ENCODE peak calls at places on chromosome 9, in nine cellular contexts. P, L, O, Z, U, D, E, X and B are unnamed samples.

GRCh38 chr9:94692601-94693000 is 33.9 kb upstream of the AOPEP start:
- DNase-seq in E (no peak), L (no peak), X (no peak), O (no peak), P (no peak), Z (no peak), U (peak; percentile 33), D (no peak), B (no peak)

GRCh38 chr9:22683393-22684075 is 236.9 kb downstream of the DMRTA1 start:
- DNase-seq in O (peak; percentile 17), L (peak; percentile 4), U (no peak), X (no peak), D (peak; percentile 13), E (no peak), Z (no peak), P (no peak), B (no peak)

GRCh38 chr9:13823021-13823420 is 490.9 kb downstream of the NFIB start:
- DNase-seq in O (peak; percentile 50), E (no peak), U (no peak), X (no peak), Z (no peak), L (no peak), P (no peak), D (peak; percentile 49), B (no peak)

GRCh38 chr9:111795557-111795839 is 761 bp upstream of the SHOC1 start:
- DNase-seq in P (no peak), Z (no peak), E (no peak), D (no peak), X (no peak), L (no peak), U (no peak), O (no peak), B (no peak)

GRCh38 chr9:6598249-6598725 is 47.2 kb downstream of the GLDC start:
- DNase-seq in Z (no peak), D (no peak), L (no peak), X (no peak), U (no peak), E (no peak), O (no peak), P (no peak), B (no peak)

GRCh38 chr9:123424552-123425225 is 68.7 kb downstream of the CRB2 start:
- DNase-seq in X (no peak), P (no peak), L (no peak), D (no peak), U (no peak), E (no peak), O (no peak), Z (no peak), B (no peak)

GRCh38 chr9:115883467-115884329 is 269.9 kb upstream of the PAPPA start:
- DNase-seq in L (no peak), Z (no peak), U (peak; percentile 60), O (peak; percentile 80), E (peak; percentile 47), X (no peak), D (peak; percentile 81), P (no peak), B (no peak)

GRCh38 chr9:105073147-105073546 is 145.2 kb upstream of the ABCA1 start:
- DNase-seq in E (no peak), P (no peak), Z (no peak), O (peak; percentile 36), X (no peak), L (no peak), D (no peak), U (no peak), B (no peak)

GRCh38 chr9:73200694-73201432 is 49.2 kb downstream of the ANXA1 start:
- DNase-seq in L (no peak), O (peak; percentile 62), P (no peak), Z (no peak), D (peak; percentile 63), X (no peak), E (peak; percentile 63), U (no peak), B (peak; percentile 28)

GRCh38 chr9:73583590-73583989 is 431.9 kb downstream of the ANXA1 start:
- DNase-seq in X (no peak), L (no peak), E (no peak), O (no peak), P (no peak), U (no peak), Z (no peak), D (peak; percentile 10), B (no peak)

GRCh38 chr9:14198544-14199510 is 115.1 kb downstream of the NFIB start:
- DNase-seq in E (no peak), P (no peak), U (no peak), X (peak; percentile 79), Z (no peak), L (peak; percentile 78), O (peak; percentile 71), D (peak; percentile 43), B (no peak)

GRCh38 chr9:91157891-91158660 is 203.6 kb downstream of the AUH start:
- DNase-seq in Z (no peak), L (no peak), P (no peak), D (no peak), U (no peak), O (no peak), E (no peak), X (no peak), B (no peak)

GRCh38 chr9:129587487-129588262 is 33.2 kb downstream of the C9orf50 start:
- DNase-seq in U (no peak), E (no peak), L (peak; percentile 38), O (no peak), D (no peak), Z (no peak), X (no peak), P (no peak), B (no peak)

DNA sequence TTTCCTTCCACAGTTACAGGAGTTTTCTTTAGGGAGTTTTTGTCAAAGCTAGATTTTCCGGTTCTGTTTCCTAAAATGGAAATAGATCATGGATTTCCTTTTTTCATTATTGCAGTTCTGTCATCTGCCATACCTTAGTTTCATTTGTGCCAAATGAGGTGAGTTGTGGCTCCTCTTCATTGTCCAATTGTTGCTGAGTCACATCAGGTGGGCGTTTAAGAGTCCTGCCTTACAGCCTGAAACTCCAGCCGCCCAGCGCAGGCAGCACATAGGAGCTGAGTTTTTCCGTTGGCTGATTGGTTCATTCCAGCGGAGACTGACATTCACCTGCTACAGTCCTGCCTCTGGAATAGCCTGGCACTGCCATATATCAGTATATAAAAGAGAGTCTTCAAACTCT is 14.1 kb downstream of the SLC25A25 start:
- DNase-seq in O (no peak), Z (no peak), D (peak; percentile 18), E (no peak), P (no peak), X (no peak), U (no peak), L (no peak), B (no peak)
- H3K4me3 ChIP-seq in O (no peak overlapping the region), Z (no peak overlapping the region), D (no peak overlapping the region), E (no peak overlapping the region), P (no peak overlapping the region), X (no peak overlapping the region), U (no peak overlapping the region), L (no peak overlapping the region), B (no peak overlapping the region)

GRCh38 chr9:110048473-110048975 is 159.4 kb downstream of the C9orf152 start:
- DNase-seq in U (peak; percentile 55), L (peak; percentile 30), E (peak; percentile 77), D (peak; percentile 89), O (peak; percentile 78), X (peak; percentile 69), Z (peak; percentile 18), P (peak; percentile 70), B (peak; percentile 75)

GRCh38 chr9:110047955-110048472 is 159.9 kb downstream of the C9orf152 start:
- DNase-seq in D (no peak), P (peak; percentile 5), L (no peak), U (no peak), X (no peak), Z (no peak), O (no peak), E (peak; percentile 60), B (no peak)

GRCh38 chr9:110049699-110050450 is 158.1 kb downstream of the C9orf152 start:
- DNase-seq in P (no peak), X (no peak), Z (no peak), D (peak; percentile 36), L (no peak), O (peak; percentile 51), E (peak; percentile 44), U (no peak), B (no peak)

GRCh38 chr9:110047232-110047954 is 160.6 kb downstream of the C9orf152 start:
- DNase-seq in X (no peak), Z (no peak), L (no peak), E (no peak), P (no peak), D (no peak), O (no peak), U (no peak), B (no peak)

DNA sequence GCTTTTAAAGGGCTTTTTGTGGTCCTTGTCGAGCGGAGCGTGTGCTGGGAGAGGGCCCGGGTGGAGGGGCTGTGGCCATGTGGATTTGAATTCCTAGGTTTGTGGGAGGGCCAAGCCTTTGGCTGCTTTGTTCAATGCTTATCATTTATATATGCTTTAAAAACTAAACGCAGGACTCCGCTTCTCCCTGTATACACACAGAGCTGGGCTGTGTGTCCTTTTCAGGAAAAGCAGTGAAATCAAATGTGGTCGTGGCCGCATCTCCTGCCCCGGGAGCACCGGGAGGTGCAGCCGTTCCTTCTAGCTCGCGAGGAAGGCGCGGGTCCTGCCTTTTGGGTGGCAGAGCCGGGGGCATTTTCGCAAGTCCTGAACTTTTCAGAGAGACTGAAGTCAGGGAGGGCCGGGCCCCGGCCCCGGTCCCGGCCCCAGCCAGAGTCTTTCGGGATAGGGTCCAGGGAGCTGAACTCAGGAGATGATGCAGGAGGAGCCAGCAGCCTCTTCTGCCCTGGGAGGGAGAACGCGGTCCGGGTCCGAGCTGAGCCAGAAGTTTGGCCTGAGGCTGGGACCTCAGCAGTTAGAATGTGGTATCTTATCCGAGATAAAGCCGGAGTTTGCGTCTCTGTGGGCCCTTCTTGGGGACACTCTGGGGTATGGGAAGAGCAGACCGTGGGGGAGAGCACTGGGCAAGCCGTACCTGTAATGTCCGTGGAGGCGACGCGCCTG is 158.8 kb downstream of the C9orf152 start:
- DNase-seq in O (peak; percentile 46), E (no peak), U (peak; percentile 35), Z (no peak), X (no peak), D (peak; percentile 57), P (no peak), L (no peak), B (peak; percentile 7)
- H3K4me3 ChIP-seq in O (peak overlapping the region; percentile 97), E (peak overlapping the region; percentile 36), U (peak overlapping the region; percentile 88), Z (peak overlapping the region; percentile 70), X (peak overlapping the region; percentile 82), D (peak overlapping the region; percentile 97), P (peak overlapping the region; percentile 83), L (peak overlapping the region; percentile 71), B (peak overlapping the region; percentile 73)

GRCh38 chr9:114366334-114367128 is 21.3 kb downstream of the AKNA start:
- DNase-seq in X (no peak), P (no peak), L (no peak), Z (no peak), O (peak; percentile 82), D (peak; percentile 94), U (no peak), E (no peak), B (peak; percentile 59)
- H3K4me3 ChIP-seq in X (no peak overlapping the region), P (peak overlapping the region; percentile 16), L (no peak overlapping the region), Z (no peak overlapping the region), O (no peak overlapping the region), D (no peak overlapping the region), U (no peak overlapping the region), E (no peak overlapping the region), B (no peak overlapping the region)

DNA sequence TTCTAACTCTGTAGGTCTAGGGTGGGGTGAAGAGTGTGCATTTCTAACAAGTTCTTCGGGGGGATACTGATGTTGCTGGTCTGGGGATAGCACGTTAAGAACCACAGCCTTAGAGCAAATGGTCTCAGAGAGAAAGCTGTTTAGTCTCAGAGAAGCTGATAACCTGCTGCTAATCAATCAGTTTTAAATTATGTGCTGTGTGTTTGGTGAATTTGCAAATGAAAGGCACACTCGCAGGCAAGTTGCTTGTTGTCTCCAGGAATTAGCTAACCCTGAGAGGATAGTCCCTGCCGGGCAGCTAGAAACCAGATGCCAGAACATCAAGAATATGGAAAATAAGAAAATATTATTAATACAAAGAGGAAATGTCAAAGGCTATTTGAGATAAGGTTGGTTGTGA is 79.2 kb downstream of the DMRT2 start:
- DNase-seq in U (no peak), P (no peak), L (no peak), Z (no peak), E (no peak), O (no peak), X (no peak), D (no peak), B (no peak)
- H3K4me3 ChIP-seq in U (no peak overlapping the region), P (no peak overlapping the region), L (no peak overlapping the region), Z (no peak overlapping the region), E (no peak overlapping the region), O (no peak overlapping the region), X (no peak overlapping the region), D (no peak overlapping the region), B (no peak overlapping the region)